ENCODE peak calls at places on chromosomes 4 and X, in eight cellular contexts. H, N, F, M, Y, Z, B and D are unnamed samples.

GRCh38 chrX:10795721-10796120 is 175.3 kb upstream of the MID1 start:
- DNase-seq in H (no peak), N (no peak), F (no peak), M (no peak), Y (no peak), Z (no peak), B (no peak), D (no peak)

GRCh38 chr4:151420408-151420807 is 11.4 kb downstream of the FHIP1A start:
- DNase-seq in H (no peak), N (no peak), F (no peak), M (no peak), Y (no peak), Z (no peak), B (no peak), D (no peak)

GRCh38 chrX:39672405-39672804 is 425.4 kb downstream of the BCOR start:
- DNase-seq in H (no peak), N (no peak), F (no peak), M (no peak), Y (no peak), Z (no peak), B (no peak), D (no peak)

GRCh38 chrX:71525316-71525715 is 7.6 kb upstream of the OGT start:
- DNase-seq in H (no peak), N (no peak), F (no peak), M (no peak), Y (no peak), Z (no peak), B (no peak), D (no peak)

GRCh38 chr4:98646422-98646821 is 12.0 kb downstream of the TSPAN5 start:
- DNase-seq in H (no peak), N (no peak), F (no peak), M (no peak), Y (no peak), Z (no peak), B (no peak), D (no peak)

GRCh38 chr4:76696109-76696508 is 201.8 kb downstream of the SOWAHB start:
- DNase-seq in H (peak; percentile 39), N (no peak), F (no peak), M (peak; percentile 75), Y (no peak), Z (no peak), B (no peak), D (no peak)

GRCh38 chr4:47643845-47644244 is 158.8 kb downstream of the ATP10D start:
- DNase-seq in H (no peak), N (no peak), F (no peak), M (no peak), Y (no peak), Z (no peak), B (no peak), D (no peak)

GRCh38 chr4:83285022-83285387 is 407 bp upstream of the COQ2 start:
- DNase-seq in H (peak; percentile 7), N (peak; percentile 90), F (no peak), M (peak; percentile 14), Y (no peak), Z (no peak), B (peak; percentile 78), D (peak; percentile 56)

GRCh38 chr4:97691111-97691605 is 452.1 kb downstream of the STPG2 start:
- DNase-seq in H (no peak), N (no peak), F (no peak), M (no peak), Y (no peak), Z (no peak), B (no peak), D (no peak)

GRCh38 chr4:147737623-147738022 is 5.7 kb downstream of the ARHGAP10 start:
- DNase-seq in H (no peak), N (no peak), F (no peak), M (peak; percentile 29), Y (no peak), Z (no peak), B (no peak), D (no peak)

GRCh38 chr4:40908297-40908696 is 158.5 kb downstream of the NSUN7 start:
- DNase-seq in H (no peak), N (no peak), F (no peak), M (peak; percentile 51), Y (no peak), Z (no peak), B (no peak), D (no peak)

GRCh38 chrX:112761239-112762207 is 79.1 kb downstream of the AMOT start:
- DNase-seq in H (no peak), N (peak; percentile 19), F (no peak), M (no peak), Y (no peak), Z (no peak), B (no peak), D (peak; percentile 26)

GRCh38 chrX:115892787-115893671 is 277.5 kb upstream of the AGTR2 start:
- DNase-seq in H (peak; percentile 15), N (no peak), F (peak; percentile 16), M (peak; percentile 65), Y (no peak), Z (no peak), B (peak; percentile 85), D (peak; percentile 77)

GRCh38 chr4:79759793-79760192 is 313.2 kb downstream of the ANTXR2 start:
- DNase-seq in H (no peak), N (no peak), F (no peak), M (no peak), Y (no peak), Z (no peak), B (no peak), D (no peak)

GRCh38 chrX:133745361-133745760 is 240.0 kb downstream of the GPC3 start:
- DNase-seq in H (no peak), N (no peak), F (no peak), M (no peak), Y (no peak), Z (no peak), B (no peak), D (no peak)

GRCh38 chrX:11105080-11105479 is 6.1 kb upstream of the HCCS start:
- DNase-seq in H (no peak), N (no peak), F (no peak), M (no peak), Y (no peak), Z (no peak), B (no peak), D (no peak)

GRCh38 chr4:24810016-24810415 is 14.6 kb downstream of the SOD3 start:
- DNase-seq in H (no peak), N (no peak), F (no peak), M (no peak), Y (no peak), Z (no peak), B (no peak), D (no peak)

GRCh38 chrX:100208076-100208475 is 202.0 kb downstream of the PCDH19 start:
- DNase-seq in H (no peak), N (no peak), F (no peak), M (peak; percentile 7), Y (no peak), Z (no peak), B (no peak), D (no peak)

GRCh38 chrX:21493226-21493850 is 119.1 kb downstream of the CNKSR2 start:
- DNase-seq in H (no peak), N (no peak), F (no peak), M (no peak), Y (no peak), Z (no peak), B (no peak), D (no peak)

GRCh38 chr4:8089862-8090261 is 68.8 kb downstream of the ABLIM2 start:
- DNase-seq in H (no peak), N (no peak), F (no peak), M (no peak), Y (no peak), Z (no peak), B (no peak), D (no peak)

GRCh38 chr4:76892601-76893000 is 5.3 kb downstream of the SOWAHB start:
- DNase-seq in H (no peak), N (no peak), F (no peak), M (no peak), Y (no peak), Z (no peak), B (no peak), D (no peak)

GRCh38 chr4:138175337-138175794 is 66.8 kb downstream of the SLC7A11 start:
- DNase-seq in H (peak; percentile 18), N (no peak), F (no peak), M (no peak), Y (no peak), Z (no peak), B (no peak), D (no peak)

GRCh38 chr4:2402053-2402452 is 16.4 kb downstream of the ZFYVE28 start:
- DNase-seq in H (peak; percentile 89), N (no peak), F (peak; percentile 62), M (peak; percentile 89), Y (no peak), Z (no peak), B (peak; percentile 57), D (peak; percentile 66)

GRCh38 chr4:145101091-145101490 is 3.0 kb downstream of the ABCE1 start:
- DNase-seq in H (no peak), N (no peak), F (no peak), M (no peak), Y (no peak), Z (no peak), B (no peak), D (no peak)

GRCh38 chr4:98343640-98344039 is 82.5 kb downstream of the RAP1GDS1 start:
- DNase-seq in H (no peak), N (no peak), F (no peak), M (no peak), Y (no peak), Z (no peak), B (no peak), D (no peak)

GRCh38 chr4:86831262-86832090 is 17.7 kb downstream of the SLC10A6 start:
- DNase-seq in H (no peak), N (peak; percentile 10), F (no peak), M (peak; percentile 19), Y (no peak), Z (no peak), B (no peak), D (no peak)

GRCh38 chr4:88573286-88573994 is 18.8 kb upstream of the HERC3 start:
- DNase-seq in H (no peak), N (no peak), F (no peak), M (no peak), Y (no peak), Z (no peak), B (no peak), D (no peak)

GRCh38 chrX:123121241-123121640 is 62.8 kb upstream of the GRIA3 start:
- DNase-seq in H (no peak), N (no peak), F (no peak), M (no peak), Y (no peak), Z (no peak), B (no peak), D (no peak)

GRCh38 chr4:70183168-70183939 is 12.2 kb upstream of the ODAM start:
- DNase-seq in H (peak; percentile 80), N (peak; percentile 39), F (no peak), M (peak; percentile 51), Y (no peak), Z (no peak), B (peak; percentile 10), D (peak; percentile 6)